ENCODE peak calls at places on chromosomes 16 and 17, in five cellular contexts. L is cardiac muscle cell, N is cardiac fibroblast, V is dorsolateral prefrontal cortex, O is NB4. X is an unnamed sample.

GRCh38 chr17:56173958-56174357 is 20.7 kb downstream of the ANKFN1 start:
- DNase-seq in L (no peak), O (peak; percentile 15), V (no peak), N (no peak), X (no peak)

GRCh38 chr17:82238562-82239201 is 9.8 kb downstream of the SLC16A3 start:
- DNase-seq in L (no peak), V (peak; percentile 73), O (peak; percentile 95), N (peak; percentile 89), X (peak; percentile 95)

GRCh38 chr17:32927724-32928526 is at the start of gene TMEM98:
- DNase-seq in O (no peak), V (peak; percentile 68), L (peak; percentile 75), N (peak; percentile 30), X (peak; percentile 26)

GRCh38 chr16:11258553-11259287 is 2.7 kb upstream of the SOCS1 start:
- DNase-seq in O (no peak), N (peak; percentile 6), L (no peak), V (peak; percentile 82), X (no peak)

GRCh38 chr17:81566461-81567126 is 14.4 kb upstream of the FAAP100 start:
- DNase-seq in L (no peak), N (peak; percentile 97), O (peak; percentile 92), V (no peak), X (peak; percentile 95)

GRCh38 chr16:84672276-84673202 is 24.2 kb downstream of the KLHL36 start:
- DNase-seq in L (peak; percentile 80), V (no peak), O (peak; percentile 88), N (peak; percentile 80), X (peak; percentile 77)

GRCh38 chr16:8931864-8932263 is 31.8 kb downstream of the USP7 start:
- DNase-seq in L (peak; percentile 81), V (no peak), O (peak; percentile 67), N (peak; percentile 75), X (peak; percentile 51)

GRCh38 chr16:79082955-79083354 is 517.6 kb downstream of the MAF start:
- DNase-seq in V (no peak), L (no peak), N (no peak), O (peak; percentile 34), X (no peak)

GRCh38 chr17:48632579-48633265 is 6.6 kb upstream of the HOXB9 start:
- DNase-seq in O (no peak), V (no peak), L (no peak), N (no peak), X (no peak)

GRCh38 chr16:49048557-49048956 is 233.1 kb downstream of the CBLN1 start:
- DNase-seq in L (no peak), O (no peak), V (peak; percentile 53), N (peak; percentile 45), X (no peak)

GRCh38 chr17:6069611-6070279 is 434 bp upstream of the WSCD1 start:
- DNase-seq in V (no peak), N (no peak), O (no peak), L (peak; percentile 12), X (no peak)

GRCh38 chr17:15886804-15887203 is 58.1 kb upstream of the ADORA2B start:
- DNase-seq in N (no peak), O (peak; percentile 55), L (no peak), V (no peak), X (no peak)

GRCh38 chr17:4375039-4375748 is 8.7 kb upstream of the UBE2G1 start:
- DNase-seq in O (peak; percentile 58), L (no peak), N (no peak), V (no peak), X (no peak)

GRCh38 chr16:27515874-27516353 is 33.8 kb downstream of the GTF3C1 start:
- DNase-seq in N (peak; percentile 41), V (no peak), L (peak; percentile 32), O (peak; percentile 24), X (peak; percentile 35)

GRCh38 chr16:59635674-59636073 is 901.6 kb upstream of the GOT2 start:
- DNase-seq in L (no peak), V (no peak), O (no peak), N (peak; percentile 31), X (no peak)

GRCh38 chr16:85806539-85806938 is 7.0 kb downstream of the COX4I1 start:
- DNase-seq in N (no peak), O (no peak), L (no peak), V (peak; percentile 12), X (no peak)

GRCh38 chr17:31677681-31678080 is 181.4 kb downstream of the COPRS start:
- DNase-seq in V (no peak), L (no peak), N (no peak), O (no peak), X (no peak)

GRCh38 chr17:18028684-18029540 is 10.1 kb downstream of the ATPAF2 start:
- DNase-seq in V (no peak), N (no peak), L (no peak), O (no peak), X (peak; percentile 9)

GRCh38 chr16:720507-720989 is 398 bp upstream of the ANTKMT start:
- DNase-seq in O (peak; percentile 90), N (peak; percentile 63), V (no peak), L (peak; percentile 78), X (peak; percentile 81)

GRCh38 chr17:53668854-53669253 is 153.9 kb upstream of the KIF2B start:
- DNase-seq in N (no peak), V (no peak), O (no peak), L (no peak), X (no peak)

GRCh38 chr16:56192971-56193936 is 2.0 kb downstream of the GNAO1 start:
- DNase-seq in N (no peak), O (no peak), L (peak; percentile 64), V (no peak), X (no peak)

GRCh38 chr16:84836234-84836647 is 16.5 kb downstream of the CRISPLD2 start:
- DNase-seq in V (no peak), L (peak; percentile 86), N (peak; percentile 100), O (no peak), X (peak; percentile 15)

GRCh38 chr17:79915850-79916430 is 76.7 kb upstream of the CBX4 start:
- DNase-seq in V (no peak), L (peak; percentile 34), N (peak; percentile 52), O (peak; percentile 52), X (no peak)

GRCh38 chr17:63035271-63035670 is 69.2 kb downstream of the TANC2 start:
- DNase-seq in V (no peak), N (peak; percentile 82), O (no peak), L (no peak), X (no peak)

GRCh38 chr16:19833176-19833575 is 51.5 kb downstream of the GPRC5B start:
- DNase-seq in N (no peak), O (no peak), L (no peak), V (no peak), X (no peak)

GRCh38 chr17:35298639-35299038 is 55.8 kb downstream of the SLFN5 start:
- DNase-seq in O (no peak), L (no peak), N (no peak), V (no peak), X (no peak)

GRCh38 chr16:51813609-51814008 is 662.5 kb upstream of the SALL1 start:
- DNase-seq in V (no peak), L (no peak), N (no peak), O (no peak), X (no peak)

GRCh38 chr17:19513897-19514488 is 19.7 kb upstream of the SLC47A1 start:
- DNase-seq in L (peak; percentile 82), V (no peak), O (peak; percentile 78), N (peak; percentile 78), X (peak; percentile 79)

GRCh38 chr17:70081885-70082284 is 6.9 kb downstream of the KCNJ16 start:
- DNase-seq in V (no peak), L (no peak), N (no peak), O (no peak), X (no peak)

GRCh38 chr17:55320594-55321506 is 56.1 kb downstream of the HLF start:
- DNase-seq in N (no peak), O (no peak), L (no peak), V (no peak), X (no peak)

GRCh38 chr16:14509055-14509454 is 121.0 kb downstream of the PARN start:
- DNase-seq in N (peak; percentile 71), V (no peak), L (no peak), O (no peak), X (peak; percentile 14)

GRCh38 chr16:930076-930475 is 40.7 kb downstream of the LMF1 start:
- DNase-seq in V (no peak), L (no peak), N (no peak), O (no peak), X (no peak)

GRCh38 chr17:6696906-6697305 is 16.3 kb downstream of the SLC13A5 start:
- DNase-seq in O (no peak), L (no peak), N (no peak), V (peak; percentile 25), X (no peak)

GRCh38 chr16:85142129-85142513 is 29.8 kb upstream of the CIBAR2 start:
- DNase-seq in V (no peak), L (no peak), N (no peak), O (no peak), X (no peak)

GRCh38 chr17:77515227-77515626 is 374.5 kb downstream of the SEC14L1 start:
- DNase-seq in N (no peak), V (no peak), O (no peak), L (no peak), X (no peak)

GRCh38 chr16:27597361-27597760 is 47.4 kb downstream of the KATNIP start:
- DNase-seq in N (no peak), O (no peak), V (no peak), L (no peak), X (no peak)

GRCh38 chr17:73304971-73305786 is 6.6 kb downstream of the CDC42EP4 start:
- DNase-seq in V (no peak), L (peak; percentile 68), N (peak; percentile 91), O (no peak), X (peak; percentile 94)